ENCODE peak calls at places on chromosome 3, in eight cellular contexts. One of them, this sample, is unnamed.

GRCh38 chr3:64518496-64518895 is 169.3 kb downstream of the ADAMTS9 start:
- DNase-seq in A172: no peak
- DNase-seq in RPMI8226: no peak
- DNase-seq in AML-193: no peak
- DNase-seq in T-helper 1 cell: no peak
- DNase-seq in foreskin keratinocyte: peak; percentile 88
- DNase-seq in heart left ventricle: no peak
- DNase-seq in AG08395: no peak
- DNase-seq in this sample: no peak

GRCh38 chr3:198107840-198108734 is 148.1 kb downstream of the LMLN start:
- DNase-seq in RPMI8226: no peak
- DNase-seq in foreskin keratinocyte: no peak
- DNase-seq in T-helper 1 cell: no peak
- DNase-seq in AG08395: no peak
- DNase-seq in AML-193: no peak
- DNase-seq in A172: peak; percentile 9
- DNase-seq in heart left ventricle: no peak
- DNase-seq in this sample: no peak

GRCh38 chr3:114365268-114365667 is 71.4 kb downstream of the TIGIT start:
- DNase-seq in RPMI8226: no peak
- DNase-seq in A172: no peak
- DNase-seq in T-helper 1 cell: no peak
- DNase-seq in foreskin keratinocyte: no peak
- DNase-seq in heart left ventricle: no peak
- DNase-seq in AG08395: no peak
- DNase-seq in AML-193: no peak
- DNase-seq in this sample: no peak

GRCh38 chr3:177905895-177906511 is 630.2 kb upstream of the KCNMB2 start:
- DNase-seq in heart left ventricle: no peak
- DNase-seq in AML-193: no peak
- DNase-seq in foreskin keratinocyte: peak; percentile 28
- DNase-seq in T-helper 1 cell: no peak
- DNase-seq in AG08395: peak; percentile 90
- DNase-seq in A172: peak; percentile 76
- DNase-seq in RPMI8226: no peak
- DNase-seq in this sample: no peak

GRCh38 chr3:108509263-108509662 is 1.1 kb downstream of the MYH15 start:
- DNase-seq in T-helper 1 cell: no peak
- DNase-seq in AML-193: no peak
- DNase-seq in RPMI8226: no peak
- DNase-seq in AG08395: no peak
- DNase-seq in foreskin keratinocyte: no peak
- DNase-seq in A172: no peak
- DNase-seq in heart left ventricle: no peak
- DNase-seq in this sample: no peak

GRCh38 chr3:67655364-67656121 is 1.1 kb upstream of the SUCLG2 start:
- DNase-seq in foreskin keratinocyte: no peak
- DNase-seq in A172: no peak
- DNase-seq in AML-193: peak; percentile 8
- DNase-seq in AG08395: no peak
- DNase-seq in heart left ventricle: no peak
- DNase-seq in T-helper 1 cell: peak; percentile 61
- DNase-seq in RPMI8226: no peak
- DNase-seq in this sample: no peak

GRCh38 chr3:170180107-170180951 is 1.2 kb downstream of the PHC3 start:
- DNase-seq in foreskin keratinocyte: peak; percentile 11
- DNase-seq in A172: peak; percentile 23
- DNase-seq in RPMI8226: peak; percentile 49
- DNase-seq in AML-193: peak; percentile 51
- DNase-seq in heart left ventricle: no peak
- DNase-seq in AG08395: no peak
- DNase-seq in T-helper 1 cell: no peak
- DNase-seq in this sample: no peak

GRCh38 chr3:49671291-49672288 is 2.6 kb upstream of the APEH start:
- DNase-seq in foreskin keratinocyte: peak; percentile 39
- DNase-seq in AG08395: peak; percentile 76
- DNase-seq in T-helper 1 cell: peak; percentile 64
- DNase-seq in heart left ventricle: peak; percentile 70
- DNase-seq in RPMI8226: peak; percentile 80
- DNase-seq in A172: peak; percentile 76
- DNase-seq in AML-193: no peak
- DNase-seq in this sample: peak; percentile 78

GRCh38 chr3:43288366-43288765 is 2.0 kb downstream of the SNRK start:
- DNase-seq in RPMI8226: peak; percentile 32
- DNase-seq in A172: no peak
- DNase-seq in AML-193: peak; percentile 69
- DNase-seq in foreskin keratinocyte: no peak
- DNase-seq in AG08395: peak; percentile 24
- DNase-seq in T-helper 1 cell: no peak
- DNase-seq in heart left ventricle: no peak
- DNase-seq in this sample: no peak